ENCODE peak calls at places on chromosomes 6 and 20, in ten cellular contexts. One of them, this sample, is unnamed.

GRCh38 chr20:44616604-44616964 is 34.2 kb downstream of the PKIG start:
- DNase-seq in HCT116: no peak
- DNase-seq in left lung: no peak
- DNase-seq in stomach: peak; percentile 46
- DNase-seq in lower lobe of right lung: no peak
- DNase-seq in pancreas: no peak
- DNase-seq in fibroblast of lung: no peak
- DNase-seq in CD8-positive, alpha-beta T cell: no peak
- DNase-seq in lung: no peak
- DNase-seq in neuronal stem cell: no peak
- DNase-seq in this sample: peak; percentile 50

GRCh38 chr6:89321571-89321970 is 6.5 kb upstream of the GABRR2 start:
- DNase-seq in HCT116: no peak
- DNase-seq in left lung: no peak
- DNase-seq in stomach: no peak
- DNase-seq in lower lobe of right lung: peak; percentile 61
- DNase-seq in pancreas: no peak
- DNase-seq in fibroblast of lung: no peak
- DNase-seq in CD8-positive, alpha-beta T cell: no peak
- DNase-seq in lung: peak; percentile 39
- DNase-seq in neuronal stem cell: no peak
- DNase-seq in this sample: no peak

GRCh38 chr6:25971187-25971811 is 8.7 kb downstream of the TRIM38 start:
- DNase-seq in HCT116: peak; percentile 73
- DNase-seq in left lung: no peak
- DNase-seq in stomach: no peak
- DNase-seq in lower lobe of right lung: no peak
- DNase-seq in pancreas: no peak
- DNase-seq in fibroblast of lung: peak; percentile 95
- DNase-seq in CD8-positive, alpha-beta T cell: no peak
- DNase-seq in lung: peak; percentile 40
- DNase-seq in neuronal stem cell: no peak
- DNase-seq in this sample: peak; percentile 74

GRCh38 chr20:51187318-51187717 is 164.4 kb upstream of the KCNG1 start:
- DNase-seq in HCT116: no peak
- DNase-seq in left lung: no peak
- DNase-seq in stomach: no peak
- DNase-seq in lower lobe of right lung: no peak
- DNase-seq in pancreas: no peak
- DNase-seq in fibroblast of lung: peak; percentile 68
- DNase-seq in CD8-positive, alpha-beta T cell: no peak
- DNase-seq in lung: no peak
- DNase-seq in neuronal stem cell: no peak
- DNase-seq in this sample: no peak

GRCh38 chr6:165661416-165662001 is 1.5 kb downstream of the PDE10A start:
- DNase-seq in HCT116: no peak
- DNase-seq in left lung: no peak
- DNase-seq in stomach: no peak
- DNase-seq in lower lobe of right lung: no peak
- DNase-seq in pancreas: no peak
- DNase-seq in fibroblast of lung: no peak
- DNase-seq in CD8-positive, alpha-beta T cell: no peak
- DNase-seq in lung: no peak
- DNase-seq in neuronal stem cell: no peak
- DNase-seq in this sample: no peak

GRCh38 chr20:57947421-57948176 is 237.8 kb upstream of the PMEPA1 start:
- DNase-seq in HCT116: no peak
- DNase-seq in left lung: no peak
- DNase-seq in stomach: no peak
- DNase-seq in lower lobe of right lung: no peak
- DNase-seq in pancreas: no peak
- DNase-seq in fibroblast of lung: peak; percentile 13
- DNase-seq in CD8-positive, alpha-beta T cell: no peak
- DNase-seq in lung: no peak
- DNase-seq in neuronal stem cell: no peak
- DNase-seq in this sample: peak; percentile 46

GRCh38 chr6:42746452-42747400 is 823 bp upstream of the TBCC start:
- DNase-seq in HCT116: peak; percentile 74
- DNase-seq in left lung: peak; percentile 96
- DNase-seq in stomach: peak; percentile 72
- DNase-seq in lower lobe of right lung: peak; percentile 88
- DNase-seq in pancreas: peak; percentile 70
- DNase-seq in fibroblast of lung: peak; percentile 96
- DNase-seq in CD8-positive, alpha-beta T cell: peak; percentile 91
- DNase-seq in lung: peak; percentile 84
- DNase-seq in neuronal stem cell: peak; percentile 84
- DNase-seq in this sample: peak; percentile 92

GRCh38 chr6:166595061-166595780 is 8.7 kb upstream of the RAMACL start:
- DNase-seq in HCT116: no peak
- DNase-seq in left lung: no peak
- DNase-seq in stomach: no peak
- DNase-seq in lower lobe of right lung: no peak
- DNase-seq in pancreas: no peak
- DNase-seq in fibroblast of lung: peak; percentile 67
- DNase-seq in CD8-positive, alpha-beta T cell: no peak
- DNase-seq in lung: no peak
- DNase-seq in neuronal stem cell: no peak
- DNase-seq in this sample: no peak

GRCh38 chr6:85354761-85355618 is 94.9 kb upstream of the NT5E start:
- DNase-seq in HCT116: peak; percentile 57
- DNase-seq in left lung: peak; percentile 77
- DNase-seq in stomach: peak; percentile 84
- DNase-seq in lower lobe of right lung: peak; percentile 64
- DNase-seq in pancreas: peak; percentile 44
- DNase-seq in fibroblast of lung: peak; percentile 82
- DNase-seq in CD8-positive, alpha-beta T cell: peak; percentile 81
- DNase-seq in lung: peak; percentile 67
- DNase-seq in neuronal stem cell: peak; percentile 57
- DNase-seq in this sample: peak; percentile 91

GRCh38 chr6:122049341-122049740 is 350.1 kb upstream of the HSF2 start:
- DNase-seq in HCT116: no peak
- DNase-seq in left lung: no peak
- DNase-seq in stomach: no peak
- DNase-seq in lower lobe of right lung: no peak
- DNase-seq in pancreas: no peak
- DNase-seq in fibroblast of lung: peak; percentile 42
- DNase-seq in CD8-positive, alpha-beta T cell: no peak
- DNase-seq in lung: no peak
- DNase-seq in neuronal stem cell: no peak
- DNase-seq in this sample: no peak

GRCh38 chr6:19812512-19813119 is 24.6 kb upstream of the ID4 start:
- DNase-seq in HCT116: peak; percentile 38
- DNase-seq in left lung: no peak
- DNase-seq in stomach: no peak
- DNase-seq in lower lobe of right lung: no peak
- DNase-seq in pancreas: no peak
- DNase-seq in fibroblast of lung: peak; percentile 68
- DNase-seq in CD8-positive, alpha-beta T cell: no peak
- DNase-seq in lung: no peak
- DNase-seq in neuronal stem cell: no peak
- DNase-seq in this sample: no peak

GRCh38 chr6:150005761-150006651 is 19.3 kb downstream of the RAET1L start:
- DNase-seq in HCT116: no peak
- DNase-seq in left lung: no peak
- DNase-seq in stomach: no peak
- DNase-seq in lower lobe of right lung: no peak
- DNase-seq in pancreas: no peak
- DNase-seq in fibroblast of lung: no peak
- DNase-seq in CD8-positive, alpha-beta T cell: peak; percentile 49
- DNase-seq in lung: no peak
- DNase-seq in neuronal stem cell: no peak
- DNase-seq in this sample: no peak

GRCh38 chr6:50850860-50851259 is 32.2 kb downstream of the TFAP2B start:
- DNase-seq in HCT116: no peak
- DNase-seq in left lung: peak; percentile 41
- DNase-seq in stomach: no peak
- DNase-seq in lower lobe of right lung: no peak
- DNase-seq in pancreas: no peak
- DNase-seq in fibroblast of lung: no peak
- DNase-seq in CD8-positive, alpha-beta T cell: no peak
- DNase-seq in lung: no peak
- DNase-seq in neuronal stem cell: no peak
- DNase-seq in this sample: no peak

GRCh38 chr6:50851269-50851847 is 32.7 kb downstream of the TFAP2B start:
- DNase-seq in HCT116: no peak
- DNase-seq in left lung: no peak
- DNase-seq in stomach: no peak
- DNase-seq in lower lobe of right lung: no peak
- DNase-seq in pancreas: no peak
- DNase-seq in fibroblast of lung: no peak
- DNase-seq in CD8-positive, alpha-beta T cell: no peak
- DNase-seq in lung: no peak
- DNase-seq in neuronal stem cell: no peak
- DNase-seq in this sample: no peak

GRCh38 chr6:50850223-50850751 is 31.6 kb downstream of the TFAP2B start:
- DNase-seq in HCT116: no peak
- DNase-seq in left lung: peak; percentile 63
- DNase-seq in stomach: no peak
- DNase-seq in lower lobe of right lung: no peak
- DNase-seq in pancreas: peak; percentile 11
- DNase-seq in fibroblast of lung: no peak
- DNase-seq in CD8-positive, alpha-beta T cell: no peak
- DNase-seq in lung: no peak
- DNase-seq in neuronal stem cell: no peak
- DNase-seq in this sample: no peak

GRCh38 chr6:50849016-50849748 is 30.5 kb downstream of the TFAP2B start:
- DNase-seq in HCT116: no peak
- DNase-seq in left lung: peak; percentile 58
- DNase-seq in stomach: no peak
- DNase-seq in lower lobe of right lung: no peak
- DNase-seq in pancreas: no peak
- DNase-seq in fibroblast of lung: no peak
- DNase-seq in CD8-positive, alpha-beta T cell: no peak
- DNase-seq in lung: no peak
- DNase-seq in neuronal stem cell: no peak
- DNase-seq in this sample: no peak

DNA sequence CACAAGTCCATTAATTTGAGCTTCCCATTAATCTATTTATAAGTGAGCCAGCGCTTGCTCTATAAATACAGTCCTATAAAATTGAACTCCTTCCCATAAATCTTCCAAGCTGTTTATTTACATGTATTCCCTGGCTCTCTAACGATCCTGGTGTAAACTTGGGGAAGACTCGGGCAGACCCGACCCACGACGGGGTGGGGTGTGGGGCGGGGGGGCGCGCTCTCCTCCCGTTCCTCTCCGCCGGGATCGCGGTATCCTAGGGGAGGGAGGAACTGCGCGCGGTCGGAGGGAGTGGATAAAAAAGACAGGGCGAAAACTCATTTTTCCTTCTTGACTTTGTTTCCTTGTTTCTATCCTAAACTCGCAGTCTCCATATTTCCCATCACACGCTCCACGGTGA is 31.1 kb downstream of the TFAP2B start:
- DNase-seq in HCT116: no peak
- DNase-seq in left lung: no peak
- DNase-seq in stomach: no peak
- DNase-seq in lower lobe of right lung: no peak
- DNase-seq in pancreas: no peak
- DNase-seq in fibroblast of lung: no peak
- DNase-seq in CD8-positive, alpha-beta T cell: no peak
- DNase-seq in lung: no peak
- DNase-seq in neuronal stem cell: no peak
- DNase-seq in this sample: no peak
- H3K4me3 ChIP-seq in HCT116: no peak overlapping the region
- H3K4me3 ChIP-seq in left lung: no peak overlapping the region
- H3K4me3 ChIP-seq in stomach: no peak overlapping the region
- H3K4me3 ChIP-seq in lower lobe of right lung: no peak overlapping the region
- H3K4me3 ChIP-seq in pancreas: no peak overlapping the region
- H3K4me3 ChIP-seq in fibroblast of lung: no peak overlapping the region
- H3K4me3 ChIP-seq in CD8-positive, alpha-beta T cell: no peak overlapping the region
- H3K4me3 ChIP-seq in lung: no peak overlapping the region
- H3K4me3 ChIP-seq in neuronal stem cell: peak overlapping the region; percentile 76
- H3K4me3 ChIP-seq in this sample: no peak overlapping the region

GRCh38 chr6:11223296-11223695 is 9.2 kb downstream of the NEDD9 start:
- DNase-seq in HCT116: no peak
- DNase-seq in left lung: no peak
- DNase-seq in stomach: no peak
- DNase-seq in lower lobe of right lung: no peak
- DNase-seq in pancreas: no peak
- DNase-seq in fibroblast of lung: no peak
- DNase-seq in CD8-positive, alpha-beta T cell: no peak
- DNase-seq in lung: no peak
- DNase-seq in neuronal stem cell: no peak
- DNase-seq in this sample: no peak
- H3K4me1 ChIP-seq in HCT116: no peaks in the 10 kb centered on the region
- H3K4me1 ChIP-seq in left lung: peaks cover 37% of the 10 kb centered on the region
- H3K4me1 ChIP-seq in stomach: peaks cover 22% of the 10 kb centered on the region
- H3K4me1 ChIP-seq in lower lobe of right lung: peaks cover 93% of the 10 kb centered on the region
- H3K4me1 ChIP-seq in pancreas: peaks cover 44% of the 10 kb centered on the region
- H3K4me1 ChIP-seq in fibroblast of lung: peaks cover 10% of the 10 kb centered on the region
- H3K4me1 ChIP-seq in CD8-positive, alpha-beta T cell: peaks cover 19% of the 10 kb centered on the region
- H3K4me1 ChIP-seq in lung: peaks cover 21% of the 10 kb centered on the region
- H3K4me1 ChIP-seq in neuronal stem cell: peaks cover 16% of the 10 kb centered on the region
- H3K4me1 ChIP-seq in this sample: peaks cover 27% of the 10 kb centered on the region

DNA sequence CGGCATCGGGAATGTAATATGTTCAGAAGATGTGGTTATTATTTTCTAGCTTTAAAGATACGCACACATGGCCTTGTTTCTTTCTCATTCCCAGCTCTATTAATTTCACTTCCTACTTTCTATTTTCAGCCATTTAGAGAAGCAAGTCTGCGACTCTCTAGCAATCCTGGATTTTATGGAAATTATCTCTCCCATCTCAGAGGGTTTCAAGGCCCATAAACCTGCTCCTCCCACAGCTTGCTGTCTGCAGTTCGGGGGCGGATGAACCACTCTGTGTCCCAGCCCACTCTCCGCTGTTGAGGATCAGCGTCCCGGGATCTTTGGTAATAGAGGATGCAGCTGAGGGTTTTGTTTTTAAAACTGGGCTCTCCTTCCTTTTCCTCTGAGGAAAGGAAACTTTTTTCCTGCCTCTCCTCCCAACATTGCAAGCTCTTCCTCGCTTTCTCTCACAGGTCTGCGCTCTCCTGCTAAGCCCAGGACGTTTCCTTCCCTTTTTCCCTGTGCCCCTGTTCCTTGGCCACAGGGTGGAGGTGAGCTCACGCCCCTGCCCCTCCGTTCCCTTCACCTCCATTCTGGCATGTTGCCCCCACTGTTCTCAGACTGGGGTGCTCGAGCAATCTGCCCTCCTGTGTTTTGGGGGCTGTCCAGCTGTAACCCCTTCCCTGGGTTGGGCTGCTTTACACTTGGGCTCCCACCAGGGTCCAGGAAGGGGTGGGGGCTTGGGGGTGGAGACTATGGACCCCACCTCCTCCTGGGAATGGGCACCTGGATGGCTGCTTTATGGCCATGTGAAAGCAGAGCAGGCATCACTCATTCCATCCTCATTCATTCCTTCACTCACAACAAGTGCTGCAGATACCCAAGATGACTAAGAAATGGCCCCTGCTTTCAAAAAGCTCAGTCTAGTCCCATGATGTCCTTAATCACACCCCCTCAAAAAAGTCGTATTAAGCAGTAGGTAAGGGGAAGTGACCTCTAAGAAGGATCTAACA is 54.9 kb downstream of the ZBTB9 start:
- DNase-seq in HCT116: no peak
- DNase-seq in left lung: no peak
- DNase-seq in stomach: no peak
- DNase-seq in lower lobe of right lung: peak; percentile 57
- DNase-seq in pancreas: no peak
- DNase-seq in fibroblast of lung: no peak
- DNase-seq in CD8-positive, alpha-beta T cell: no peak
- DNase-seq in lung: no peak
- DNase-seq in neuronal stem cell: no peak
- DNase-seq in this sample: no peak
- H3K4me3 ChIP-seq in HCT116: no peak overlapping the region
- H3K4me3 ChIP-seq in left lung: peak overlapping the region; percentile 13
- H3K4me3 ChIP-seq in stomach: no peak overlapping the region
- H3K4me3 ChIP-seq in lower lobe of right lung: peak overlapping the region; percentile 27
- H3K4me3 ChIP-seq in pancreas: no peak overlapping the region
- H3K4me3 ChIP-seq in fibroblast of lung: peak overlapping the region; percentile 14
- H3K4me3 ChIP-seq in CD8-positive, alpha-beta T cell: no peak overlapping the region
- H3K4me3 ChIP-seq in lung: no peak overlapping the region
- H3K4me3 ChIP-seq in neuronal stem cell: peak overlapping the region; percentile 49
- H3K4me3 ChIP-seq in this sample: no peak overlapping the region

GRCh38 chr20:21515300-21516179 is 1.7 kb upstream of the NKX2-2 start:
- DNase-seq in HCT116: no peak
- DNase-seq in left lung: peak; percentile 50
- DNase-seq in stomach: no peak
- DNase-seq in lower lobe of right lung: no peak
- DNase-seq in pancreas: no peak
- DNase-seq in fibroblast of lung: no peak
- DNase-seq in CD8-positive, alpha-beta T cell: no peak
- DNase-seq in lung: no peak
- DNase-seq in neuronal stem cell: peak; percentile 61
- DNase-seq in this sample: no peak
- H3K4me1 ChIP-seq in HCT116: no peaks in the 10 kb centered on the region
- H3K4me1 ChIP-seq in left lung: peaks cover 6% of the 10 kb centered on the region
- H3K4me1 ChIP-seq in stomach: peaks cover 57% of the 10 kb centered on the region
- H3K4me1 ChIP-seq in lower lobe of right lung: peaks cover 54% of the 10 kb centered on the region
- H3K4me1 ChIP-seq in pancreas: no peaks in the 10 kb centered on the region
- H3K4me1 ChIP-seq in fibroblast of lung: no peaks in the 10 kb centered on the region
- H3K4me1 ChIP-seq in CD8-positive, alpha-beta T cell: peaks cover 58% of the 10 kb centered on the region
- H3K4me1 ChIP-seq in lung: peaks cover 22% of the 10 kb centered on the region
- H3K4me1 ChIP-seq in neuronal stem cell: peaks cover 15% of the 10 kb centered on the region
- H3K4me1 ChIP-seq in this sample: no peaks in the 10 kb centered on the region